ENCODE peak calls at places on chromosome 12, in five cellular contexts. One of them, this sample, is unnamed. For H3K4me1, the result is how much of the 10 kb centered on the place peaks cover.

GRCh38 chr12:120971299-120972180 is 6.8 kb upstream of the HNF1A start:
- DNase-seq in ovary: no peak
- DNase-seq in right cardiac atrium: no peak
- DNase-seq in left ventricle myocardium inferior: no peak
- DNase-seq in lung: no peak
- DNase-seq in this sample: peak

GRCh38 chr12:116918464-116918863 is 7.7 kb downstream of the FBXW8 start:
- DNase-seq in ovary: no peak
- DNase-seq in right cardiac atrium: no peak
- DNase-seq in left ventricle myocardium inferior: no peak
- DNase-seq in lung: no peak
- DNase-seq in this sample: no peak

GRCh38 chr12:76637807-76638206 is 78.2 kb upstream of the OSBPL8 start:
- DNase-seq in ovary: no peak
- DNase-seq in right cardiac atrium: no peak
- DNase-seq in left ventricle myocardium inferior: no peak
- DNase-seq in lung: no peak
- DNase-seq in this sample: no peak

GRCh38 chr12:85575115-85576096 is 260.8 kb downstream of the RASSF9 start:
- DNase-seq in ovary: no peak
- DNase-seq in right cardiac atrium: peak
- DNase-seq in left ventricle myocardium inferior: peak
- DNase-seq in lung: no peak
- DNase-seq in this sample: peak

GRCh38 chr12:58026421-58026820 is 85.1 kb downstream of the ATP23 start:
- DNase-seq in ovary: no peak
- DNase-seq in right cardiac atrium: no peak
- DNase-seq in left ventricle myocardium inferior: no peak
- DNase-seq in lung: no peak
- DNase-seq in this sample: no peak

GRCh38 chr12:50257226-50258166 is 25.8 kb downstream of the LIMA1 start:
- DNase-seq in ovary: peak
- DNase-seq in right cardiac atrium: no peak
- DNase-seq in left ventricle myocardium inferior: no peak
- DNase-seq in lung: no peak
- DNase-seq in this sample: no peak

GRCh38 chr12:47085815-47086252 is 6.1 kb upstream of the AMIGO2 start:
- DNase-seq in ovary: no peak
- DNase-seq in right cardiac atrium: no peak
- DNase-seq in left ventricle myocardium inferior: no peak
- DNase-seq in lung: no peak
- DNase-seq in this sample: no peak

GRCh38 chr12:76878045-76878898 is 547 bp downstream of the CSRP2 start:
- DNase-seq in ovary: no peak
- DNase-seq in right cardiac atrium: peak
- DNase-seq in left ventricle myocardium inferior: no peak
- DNase-seq in lung: no peak
- DNase-seq in this sample: no peak

GRCh38 chr12:14394317-14395058 is 29.0 kb downstream of the ATF7IP start:
- DNase-seq in ovary: no peak
- DNase-seq in right cardiac atrium: no peak
- DNase-seq in left ventricle myocardium inferior: no peak
- DNase-seq in lung: no peak
- DNase-seq in this sample: no peak

GRCh38 chr12:122420471-122421262 is 1.8 kb downstream of the CLIP1 start:
- DNase-seq in ovary: no peak
- DNase-seq in right cardiac atrium: no peak
- DNase-seq in left ventricle myocardium inferior: no peak
- DNase-seq in lung: no peak
- DNase-seq in this sample: no peak

GRCh38 chr12:131677699-131678098 is 33.2 kb upstream of the SFSWAP start:
- DNase-seq in ovary: no peak
- DNase-seq in right cardiac atrium: no peak
- DNase-seq in left ventricle myocardium inferior: no peak
- DNase-seq in lung: no peak
- DNase-seq in this sample: no peak

GRCh38 chr12:30345735-30346445 is 349.8 kb downstream of the IPO8 start:
- DNase-seq in ovary: no peak
- DNase-seq in right cardiac atrium: no peak
- DNase-seq in left ventricle myocardium inferior: no peak
- DNase-seq in lung: no peak
- DNase-seq in this sample: no peak

GRCh38 chr12:10362828-10363664 is 26.8 kb downstream of the KLRK1 start:
- DNase-seq in ovary: no peak
- DNase-seq in right cardiac atrium: no peak
- DNase-seq in left ventricle myocardium inferior: no peak
- DNase-seq in lung: no peak
- DNase-seq in this sample: no peak

GRCh38 chr12:130764475-130765185 is 48.5 kb upstream of the RIMBP2 start:
- DNase-seq in ovary: no peak
- DNase-seq in right cardiac atrium: no peak
- DNase-seq in left ventricle myocardium inferior: no peak
- DNase-seq in lung: no peak
- DNase-seq in this sample: no peak

GRCh38 chr12:25894759-25895158 is 63.7 kb upstream of the RASSF8 start:
- DNase-seq in ovary: no peak
- DNase-seq in right cardiac atrium: no peak
- DNase-seq in left ventricle myocardium inferior: no peak
- DNase-seq in lung: no peak
- DNase-seq in this sample: no peak

GRCh38 chr12:117857632-117858274 is 111.0 kb downstream of the KSR2 start:
- DNase-seq in ovary: no peak
- DNase-seq in right cardiac atrium: no peak
- DNase-seq in left ventricle myocardium inferior: no peak
- DNase-seq in lung: peak
- DNase-seq in this sample: no peak

GRCh38 chr12:25458047-25458552 is 95.0 kb downstream of the LMNTD1 start:
- DNase-seq in ovary: no peak
- DNase-seq in right cardiac atrium: no peak
- DNase-seq in left ventricle myocardium inferior: no peak
- DNase-seq in lung: no peak
- DNase-seq in this sample: no peak

GRCh38 chr12:96879301-96879700 is 27.8 kb upstream of the NEDD1 start:
- DNase-seq in ovary: no peak
- DNase-seq in right cardiac atrium: no peak
- DNase-seq in left ventricle myocardium inferior: no peak
- DNase-seq in lung: no peak
- DNase-seq in this sample: no peak

GRCh38 chr12:67925077-67925476 is 64.2 kb upstream of the IFNG-AS1 start:
- DNase-seq in ovary: no peak
- DNase-seq in right cardiac atrium: no peak
- DNase-seq in left ventricle myocardium inferior: no peak
- DNase-seq in lung: peak
- DNase-seq in this sample: no peak

GRCh38 chr12:55931780-55932545 is 1.0 kb downstream of the DGKA start:
- DNase-seq in ovary: peak
- DNase-seq in right cardiac atrium: peak
- DNase-seq in left ventricle myocardium inferior: peak
- DNase-seq in lung: no peak
- DNase-seq in this sample: peak

GRCh38 chr12:27615331-27615891 is 80.8 kb upstream of the REP15 start:
- DNase-seq in ovary: no peak
- DNase-seq in right cardiac atrium: no peak
- DNase-seq in left ventricle myocardium inferior: no peak
- DNase-seq in lung: no peak
- DNase-seq in this sample: no peak

GRCh38 chr12:56658921-56659320 is 13.1 kb upstream of the ATP5F1B start:
- DNase-seq in ovary: no peak
- DNase-seq in right cardiac atrium: no peak
- DNase-seq in left ventricle myocardium inferior: no peak
- DNase-seq in lung: no peak
- DNase-seq in this sample: no peak

GRCh38 chr12:25648460-25648859 is 95.4 kb upstream of the LMNTD1 start:
- DNase-seq in ovary: no peak
- DNase-seq in right cardiac atrium: peak
- DNase-seq in left ventricle myocardium inferior: peak
- DNase-seq in lung: peak
- DNase-seq in this sample: peak

GRCh38 chr12:52033506-52034258 is 17.6 kb upstream of the NR4A1 start:
- DNase-seq in ovary: no peak
- DNase-seq in right cardiac atrium: peak
- DNase-seq in left ventricle myocardium inferior: no peak
- DNase-seq in lung: no peak
- DNase-seq in this sample: no peak

GRCh38 chr12:51403744-51404143 is 12.5 kb upstream of the GALNT6 start:
- DNase-seq in ovary: no peak
- DNase-seq in right cardiac atrium: no peak
- DNase-seq in left ventricle myocardium inferior: no peak
- DNase-seq in lung: peak
- DNase-seq in this sample: no peak

GRCh38 chr12:113854385-113855136 is 111.6 kb downstream of the RBM19 start:
- DNase-seq in ovary: no peak
- DNase-seq in right cardiac atrium: no peak
- DNase-seq in left ventricle myocardium inferior: peak
- DNase-seq in lung: no peak
- DNase-seq in this sample: peak

GRCh38 chr12:46386877-46387629 is 14.5 kb upstream of the SLC38A2 start:
- DNase-seq in ovary: no peak
- DNase-seq in right cardiac atrium: peak
- DNase-seq in left ventricle myocardium inferior: peak
- DNase-seq in lung: no peak
- DNase-seq in this sample: peak

DNA sequence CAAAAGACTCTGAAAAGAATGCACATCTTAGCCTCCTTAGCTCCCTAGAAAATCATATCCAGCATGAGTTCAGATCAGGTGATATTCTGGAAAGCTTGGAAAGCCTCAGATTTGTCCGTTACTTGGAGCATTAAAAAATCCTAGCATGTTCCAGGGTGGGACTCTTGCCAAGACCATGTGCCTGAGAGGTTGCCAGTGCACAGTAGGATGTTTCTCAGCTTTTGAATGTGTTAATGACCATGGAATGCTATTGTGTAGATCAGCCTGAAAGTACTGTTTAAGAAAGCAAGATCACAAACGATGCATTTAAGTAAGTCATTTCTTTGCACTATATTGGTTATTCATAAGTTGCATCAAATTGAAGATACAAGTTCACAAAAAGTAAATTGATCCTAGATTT is 230.5 kb downstream of the ETNK1 start:
- DNase-seq in ovary: no peak
- DNase-seq in right cardiac atrium: no peak
- DNase-seq in left ventricle myocardium inferior: no peak
- DNase-seq in lung: no peak
- DNase-seq in this sample: no peak
- H3K4me1 ChIP-seq in ovary: under half
- H3K4me1 ChIP-seq in right cardiac atrium: under half
- H3K4me1 ChIP-seq in left ventricle myocardium inferior: under half
- H3K4me1 ChIP-seq in lung: under half
- H3K4me1 ChIP-seq in this sample: under half

GRCh38 chr12:124545508-124546418 is 21.6 kb downstream of the NCOR2 start:
- DNase-seq in ovary: no peak
- DNase-seq in right cardiac atrium: peak
- DNase-seq in left ventricle myocardium inferior: no peak
- DNase-seq in lung: no peak
- DNase-seq in this sample: no peak

GRCh38 chr12:124544311-124544970 is 23.0 kb downstream of the NCOR2 start:
- DNase-seq in ovary: no peak
- DNase-seq in right cardiac atrium: peak
- DNase-seq in left ventricle myocardium inferior: no peak
- DNase-seq in lung: no peak
- DNase-seq in this sample: no peak

GRCh38 chr12:124543591-124544310 is 23.7 kb downstream of the NCOR2 start:
- DNase-seq in ovary: no peak
- DNase-seq in right cardiac atrium: peak
- DNase-seq in left ventricle myocardium inferior: no peak
- DNase-seq in lung: no peak
- DNase-seq in this sample: no peak

GRCh38 chr12:124543052-124543590 is 24.3 kb downstream of the NCOR2 start:
- DNase-seq in ovary: no peak
- DNase-seq in right cardiac atrium: peak
- DNase-seq in left ventricle myocardium inferior: no peak
- DNase-seq in lung: no peak
- DNase-seq in this sample: no peak

GRCh38 chr12:124544983-124545382 is 22.4 kb downstream of the NCOR2 start:
- DNase-seq in ovary: no peak
- DNase-seq in right cardiac atrium: peak
- DNase-seq in left ventricle myocardium inferior: no peak
- DNase-seq in lung: no peak
- DNase-seq in this sample: no peak
- H3K4me1 ChIP-seq in ovary: half or more
- H3K4me1 ChIP-seq in right cardiac atrium: under half
- H3K4me1 ChIP-seq in left ventricle myocardium inferior: half or more
- H3K4me1 ChIP-seq in lung: under half
- H3K4me1 ChIP-seq in this sample: half or more

DNA sequence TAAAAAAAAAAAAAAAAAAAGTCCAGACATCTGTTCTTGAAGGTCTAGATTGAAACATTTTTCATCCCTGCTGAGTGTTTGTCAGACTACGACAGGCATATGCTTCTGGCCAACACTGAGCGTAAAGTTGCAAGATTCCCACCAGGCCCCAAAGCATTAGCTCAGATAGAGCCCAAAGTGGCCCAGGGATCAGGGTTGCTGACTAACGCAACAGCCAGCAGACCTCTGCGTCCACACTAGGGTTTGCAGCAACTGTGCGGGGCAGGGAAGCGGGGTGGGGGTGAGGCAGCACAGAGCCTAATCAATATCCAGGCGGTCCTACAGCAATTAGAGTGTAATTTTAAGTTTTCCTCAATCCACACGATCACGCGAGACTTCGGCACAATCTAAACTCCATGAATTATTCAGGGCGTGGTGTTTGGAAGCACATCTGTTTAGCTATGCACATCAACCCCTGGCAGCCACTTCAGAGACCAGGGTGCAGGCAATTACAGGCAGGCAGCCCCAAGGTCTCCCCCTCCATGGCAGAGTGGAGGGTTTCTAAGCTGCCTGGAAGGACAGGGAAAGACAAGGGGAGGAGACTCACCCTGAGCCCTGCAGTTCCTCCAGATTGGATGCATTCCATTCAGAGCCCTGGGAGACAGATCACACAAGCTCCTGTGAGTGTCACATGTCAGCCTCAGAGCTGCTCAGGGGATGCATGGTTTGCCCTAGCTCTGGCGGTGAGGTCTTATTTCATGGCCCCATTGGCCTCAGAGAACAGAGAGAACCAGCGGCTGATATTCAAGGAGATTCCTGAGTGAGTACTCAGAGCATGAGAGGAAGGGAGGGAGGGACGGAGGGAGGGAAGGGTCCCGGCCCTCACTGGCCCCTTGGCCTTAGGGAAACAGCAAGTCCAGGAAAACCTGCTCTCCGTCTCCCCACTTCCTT is 55.4 kb downstream of the SSH1 start:
- DNase-seq in ovary: peak
- DNase-seq in right cardiac atrium: peak
- DNase-seq in left ventricle myocardium inferior: peak
- DNase-seq in lung: no peak
- DNase-seq in this sample: no peak
- H3K4me1 ChIP-seq in ovary: under half
- H3K4me1 ChIP-seq in right cardiac atrium: under half
- H3K4me1 ChIP-seq in left ventricle myocardium inferior: half or more
- H3K4me1 ChIP-seq in lung: under half
- H3K4me1 ChIP-seq in this sample: half or more

DNA sequence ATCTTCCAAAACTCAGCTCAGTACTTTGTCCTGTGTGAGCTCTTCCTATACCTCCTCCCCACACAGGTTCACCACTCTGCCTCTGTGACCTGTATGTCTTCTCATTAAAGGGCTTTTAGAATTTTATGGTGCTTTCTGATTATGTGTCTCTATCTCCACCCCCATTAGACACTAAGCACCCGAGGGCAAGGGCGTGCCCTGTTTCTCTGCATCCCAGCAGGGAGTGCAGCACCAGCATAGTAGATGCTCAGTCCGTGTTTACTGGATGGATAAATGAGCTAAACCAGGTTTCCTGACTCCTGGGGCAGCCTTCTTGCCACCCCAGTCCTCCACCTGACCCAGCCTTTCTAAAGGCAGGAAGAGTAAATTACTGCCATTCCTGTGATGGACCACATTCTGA is 333.8 kb downstream of the CACNA1C start:
- DNase-seq in ovary: no peak
- DNase-seq in right cardiac atrium: no peak
- DNase-seq in left ventricle myocardium inferior: no peak
- DNase-seq in lung: no peak
- DNase-seq in this sample: no peak
- H3K4me1 ChIP-seq in ovary: under half
- H3K4me1 ChIP-seq in right cardiac atrium: under half
- H3K4me1 ChIP-seq in left ventricle myocardium inferior: half or more
- H3K4me1 ChIP-seq in lung: under half
- H3K4me1 ChIP-seq in this sample: under half